ENCODE peak calls at places on chromosomes 2 and 18, in eight cellular contexts. J is foreskin fibroblast, T is HFF-Myc, C is BJ, F is A673, H is nephron progenitor cell, M is MM.1S, O is brain microvascular endothelial cell. U is an unnamed sample.

GRCh38 chr2:12300019-12300602 is 416.6 kb upstream of the TRIB2 start:
- DNase-seq in J (peak; percentile 49), T (no peak), C (no peak), F (no peak), H (no peak), M (no peak), O (no peak), U (no peak)

GRCh38 chr2:119223521-119224390 is at the start of gene STEAP3:
- DNase-seq in J (peak; percentile 87), T (no peak), C (no peak), F (peak; percentile 32), H (peak; percentile 89), M (peak; percentile 77), O (peak; percentile 14), U (no peak)

GRCh38 chr2:43370146-43370545 is 143.7 kb upstream of the ZFP36L2 start:
- DNase-seq in J (peak; percentile 40), T (no peak), C (no peak), F (no peak), H (no peak), M (no peak), O (no peak), U (no peak)

GRCh38 chr2:191299866-191300265 is 54.7 kb downstream of the MYO1B start:
- DNase-seq in J (no peak), T (no peak), C (no peak), F (no peak), H (no peak), M (no peak), O (no peak), U (no peak)

GRCh38 chr2:160941290-160941846 is 218.9 kb upstream of the TANK start:
- DNase-seq in J (no peak), T (no peak), C (no peak), F (no peak), H (no peak), M (no peak), O (no peak), U (no peak)

GRCh38 chr2:237732790-237733349 is 65.7 kb upstream of the RBM44 start:
- DNase-seq in J (no peak), T (no peak), C (no peak), F (no peak), H (peak; percentile 32), M (no peak), O (no peak), U (no peak)

GRCh38 chr2:58521803-58522602 is 280.9 kb upstream of the FANCL start:
- DNase-seq in J (no peak), T (no peak), C (no peak), F (peak; percentile 11), H (no peak), M (no peak), O (no peak), U (no peak)

GRCh38 chr2:154391051-154391450 is 307.4 kb upstream of the KCNJ3 start:
- DNase-seq in J (no peak), T (no peak), C (no peak), F (no peak), H (no peak), M (no peak), O (no peak), U (no peak)

GRCh38 chr18:61308009-61308408 is 25.2 kb upstream of the CDH20 start:
- DNase-seq in J (no peak), T (no peak), C (no peak), F (no peak), H (no peak), M (no peak), O (no peak), U (no peak)

GRCh38 chr2:133483201-133483600 is 85.1 kb downstream of the NCKAP5 start:
- DNase-seq in J (no peak), T (no peak), C (peak; percentile 36), F (no peak), H (no peak), M (no peak), O (no peak), U (no peak)

GRCh38 chr2:44942304-44943030 is 965 bp downstream of the SIX3 start:
- DNase-seq in J (no peak), T (no peak), C (no peak), F (no peak), H (peak; percentile 55), M (no peak), O (no peak), U (no peak)

GRCh38 chr18:46425511-46425910 is 231.5 kb downstream of the LOXHD1 start:
- DNase-seq in J (no peak), T (no peak), C (no peak), F (no peak), H (no peak), M (no peak), O (no peak), U (no peak)

GRCh38 chr2:9392895-9393757 is 30.2 kb downstream of the ITGB1BP1 start:
- DNase-seq in J (peak; percentile 38), T (no peak), C (no peak), F (peak; percentile 66), H (peak; percentile 60), M (no peak), O (peak; percentile 43), U (no peak)

GRCh38 chr2:140586379-140586778 is 1544.4 kb downstream of the LRP1B start:
- DNase-seq in J (peak; percentile 44), T (no peak), C (no peak), F (peak; percentile 55), H (peak; percentile 25), M (peak; percentile 46), O (peak; percentile 14), U (no peak)

GRCh38 chr18:9627642-9628041 is 13.3 kb upstream of the PPP4R1 start:
- DNase-seq in J (peak; percentile 67), T (no peak), C (no peak), F (no peak), H (no peak), M (no peak), O (peak; percentile 53), U (no peak)

GRCh38 chr2:9532421-9532820 is 23.2 kb downstream of the ADAM17 start:
- DNase-seq in J (no peak), T (no peak), C (no peak), F (no peak), H (no peak), M (no peak), O (no peak), U (no peak)

GRCh38 chr2:212811036-212811805 is 272.6 kb upstream of the ERBB4 start:
- DNase-seq in J (no peak), T (no peak), C (no peak), F (no peak), H (no peak), M (peak; percentile 55), O (no peak), U (no peak)

GRCh38 chr18:2590303-2590702 is 18.9 kb downstream of the NDC80 start:
- DNase-seq in J (peak; percentile 18), T (no peak), C (no peak), F (no peak), H (no peak), M (no peak), O (no peak), U (no peak)

GRCh38 chr18:54388203-54389142 is 30.8 kb downstream of the C18orf54 start:
- DNase-seq in J (peak; percentile 88), T (peak; percentile 98), C (peak; percentile 43), F (peak; percentile 43), H (peak; percentile 46), M (peak; percentile 78), O (peak; percentile 91), U (no peak)

GRCh38 chr2:108182489-108182888 is 57.3 kb upstream of the SULT1C3 start:
- DNase-seq in J (no peak), T (no peak), C (no peak), F (peak; percentile 35), H (peak; percentile 43), M (peak; percentile 27), O (peak; percentile 55), U (no peak)
- TF ChIP-seq CTCF in J (no peak), T (peak; percentile 25), C (peak; percentile 20), F (peak; percentile 57), H (peak; percentile 26), M (peak; percentile 43), O (peak; percentile 57), U (no peak)

DNA sequence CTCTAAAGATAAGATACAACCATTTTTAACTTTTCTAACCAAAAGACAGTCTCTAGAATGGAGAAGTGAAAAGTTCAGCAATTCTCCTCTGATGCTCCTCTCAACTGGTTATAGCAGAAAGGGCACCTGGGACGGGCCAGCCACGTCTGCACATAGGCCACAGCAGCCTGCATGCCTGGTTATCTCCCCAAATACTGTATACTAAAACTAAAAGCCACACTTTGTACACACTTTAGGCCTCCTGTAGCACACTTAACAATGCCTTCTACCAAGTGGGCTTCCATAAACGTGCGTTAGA is 179.1 kb downstream of the ANKRD44 start:
- DNase-seq in J (no peak), T (no peak), C (no peak), F (no peak), H (no peak), M (no peak), O (no peak), U (no peak)
- TF ChIP-seq CTCF in J (no peak), T (no peak), C (no peak), F (no peak), H (no peak), M (no peak), O (no peak), U (no peak)

GRCh38 chr18:7568426-7568825 is 1.3 kb downstream of the PTPRM start:
- DNase-seq in J (no peak), T (no peak), C (no peak), F (no peak), H (peak; percentile 83), M (no peak), O (no peak), U (peak; percentile 71)
- TF ChIP-seq CTCF in J (peak; percentile 34), T (peak; percentile 16), C (peak; percentile 43), F (no peak), H (peak; percentile 41), M (no peak), O (peak; percentile 50), U (peak; percentile 27)

DNA sequence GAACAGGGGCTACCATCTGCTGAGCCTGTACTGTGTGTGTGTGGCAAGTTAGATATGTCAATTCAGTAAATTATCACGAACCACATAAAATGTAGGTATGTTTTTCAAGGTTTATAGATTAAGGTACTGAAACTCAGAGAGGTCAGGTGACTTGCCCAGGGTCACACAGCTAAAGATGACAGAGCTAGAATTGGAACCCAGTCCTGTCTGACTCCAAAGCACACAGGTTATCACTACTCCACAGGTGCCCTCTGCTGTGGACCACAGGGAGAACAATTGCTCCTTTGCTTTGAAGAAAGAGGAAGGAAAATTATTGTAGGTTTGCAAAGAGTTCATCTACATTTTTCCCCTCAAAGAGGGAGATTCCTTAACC is 229.7 kb upstream of the AGAP1 start:
- DNase-seq in J (no peak), T (no peak), C (no peak), F (no peak), H (no peak), M (no peak), O (no peak), U (no peak)
- TF ChIP-seq CTCF in J (no peak), T (no peak), C (no peak), F (no peak), H (no peak), M (no peak), O (no peak), U (no peak)

DNA sequence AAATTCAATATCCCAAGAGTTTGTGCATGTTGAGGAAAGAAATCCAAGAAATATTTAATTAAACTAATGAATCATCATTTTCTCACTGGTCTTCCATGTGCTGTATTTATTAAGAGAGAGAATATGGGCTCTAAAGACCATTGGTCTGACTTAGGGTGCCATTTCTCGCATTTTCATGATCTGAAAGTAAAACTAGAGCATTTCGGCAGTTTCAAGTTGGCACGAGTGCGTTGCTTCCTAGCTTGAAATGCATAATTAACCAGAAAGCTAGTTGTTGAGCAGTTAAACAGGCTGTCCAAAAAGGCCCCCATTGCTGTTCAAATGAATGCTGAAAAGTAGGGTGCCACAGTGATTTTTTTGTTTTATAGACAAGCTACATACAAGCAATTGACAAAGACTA is 47.4 kb downstream of the SLC8A1 start:
- DNase-seq in J (no peak), T (no peak), C (no peak), F (no peak), H (no peak), M (peak; percentile 70), O (no peak), U (no peak)
- TF ChIP-seq CTCF in J (no peak), T (no peak), C (no peak), F (no peak), H (no peak), M (no peak), O (no peak), U (no peak)